ENCODE peak calls at places on chromosomes 5 and 9, in seven cellular contexts. Y, V, X, B, Q, D and C are unnamed samples.
A peak's percentile ranks its signal among the peaks of the same experiment; 100 is the strongest.

GRCh38 chr9:27440888-27441740 is 83.0 kb upstream of the IFNK start:
- DNase-seq in Y (no peak), V (no peak), X (no peak), B (no peak), Q (no peak), D (no peak), C (no peak)

GRCh38 chr5:80780761-80781285 is 126.0 kb upstream of the DHFR start:
- DNase-seq in Y (no peak), V (no peak), X (no peak), B (no peak), Q (no peak), D (no peak), C (no peak)

GRCh38 chr5:181052526-181052927 is 12.5 kb downstream of the BTNL9 start:
- DNase-seq in Y (no peak), V (no peak), X (no peak), B (no peak), Q (no peak), D (no peak), C (no peak)

GRCh38 chr5:141084487-141084989 is 9.9 kb upstream of the PCDHB2 start:
- DNase-seq in Y (peak; percentile 2), V (peak; percentile 56), X (peak; percentile 42), B (peak; percentile 58), Q (peak; percentile 86), D (peak; percentile 53), C (peak; percentile 20)

GRCh38 chr5:54317511-54318260 is 7.3 kb upstream of the ARL15 start:
- DNase-seq in Y (no peak), V (no peak), X (no peak), B (no peak), Q (no peak), D (no peak), C (no peak)

GRCh38 chr9:35226685-35227084 is 64.9 kb downstream of the UNC13B start:
- DNase-seq in Y (no peak), V (no peak), X (no peak), B (no peak), Q (no peak), D (no peak), C (no peak)

GRCh38 chr5:1416856-1417469 is 28.3 kb downstream of the SLC6A3 start:
- DNase-seq in Y (no peak), V (peak; percentile 2), X (no peak), B (no peak), Q (no peak), D (no peak), C (no peak)

GRCh38 chr5:96821260-96821916 is 13.6 kb upstream of the ERAP1 start:
- DNase-seq in Y (no peak), V (no peak), X (no peak), B (no peak), Q (no peak), D (no peak), C (no peak)

GRCh38 chr5:178273665-178274541 is 41.3 kb upstream of the PHYKPL start:
- DNase-seq in Y (no peak), V (no peak), X (peak; percentile 69), B (no peak), Q (no peak), D (no peak), C (no peak)

GRCh38 chr5:44546283-44546682 is 157.1 kb upstream of the FGF10 start:
- DNase-seq in Y (no peak), V (no peak), X (no peak), B (no peak), Q (no peak), D (no peak), C (no peak)

GRCh38 chr5:123391009-123391408 is 32.2 kb downstream of the CEP120 start:
- DNase-seq in Y (no peak), V (no peak), X (no peak), B (no peak), Q (no peak), D (no peak), C (no peak)

GRCh38 chr5:123389794-123390193 is 33.4 kb downstream of the CEP120 start:
- DNase-seq in Y (no peak), V (no peak), X (no peak), B (no peak), Q (no peak), D (no peak), C (no peak)

GRCh38 chr5:123382252-123382651 is 41.0 kb downstream of the CEP120 start:
- DNase-seq in Y (no peak), V (no peak), X (no peak), B (no peak), Q (no peak), D (no peak), C (no peak)

GRCh38 chr5:123387313-123387712 is 35.9 kb downstream of the CEP120 start:
- DNase-seq in Y (no peak), V (no peak), X (no peak), B (no peak), Q (no peak), D (no peak), C (no peak)
- H3K36me3 ChIP-seq in Y (peaks cover 32% of the 10 kb centered on the region), V (peaks cover 6% of the 10 kb centered on the region), X (peaks cover 70% of the 10 kb centered on the region), B (no peaks in the 10 kb centered on the region), Q (peaks cover 46% of the 10 kb centered on the region), D (no peaks in the 10 kb centered on the region), C (peaks cover 81% of the 10 kb centered on the region)

GRCh38 chr9:132645711-132646110 is 24.1 kb downstream of the DDX31 start:
- DNase-seq in Y (no peak), V (no peak), X (no peak), B (no peak), Q (no peak), D (no peak), C (no peak)

GRCh38 chr9:132646726-132647125 is 23.1 kb downstream of the DDX31 start:
- DNase-seq in Y (no peak), V (no peak), X (no peak), B (no peak), Q (no peak), D (no peak), C (no peak)

GRCh38 chr9:132644251-132644650 is 25.5 kb downstream of the DDX31 start:
- DNase-seq in Y (no peak), V (no peak), X (no peak), B (no peak), Q (peak; percentile 11), D (no peak), C (no peak)

GRCh38 chr9:132647355-132647754 is 22.4 kb downstream of the DDX31 start:
- DNase-seq in Y (no peak), V (no peak), X (no peak), B (no peak), Q (peak; percentile 56), D (no peak), C (no peak)

DNA sequence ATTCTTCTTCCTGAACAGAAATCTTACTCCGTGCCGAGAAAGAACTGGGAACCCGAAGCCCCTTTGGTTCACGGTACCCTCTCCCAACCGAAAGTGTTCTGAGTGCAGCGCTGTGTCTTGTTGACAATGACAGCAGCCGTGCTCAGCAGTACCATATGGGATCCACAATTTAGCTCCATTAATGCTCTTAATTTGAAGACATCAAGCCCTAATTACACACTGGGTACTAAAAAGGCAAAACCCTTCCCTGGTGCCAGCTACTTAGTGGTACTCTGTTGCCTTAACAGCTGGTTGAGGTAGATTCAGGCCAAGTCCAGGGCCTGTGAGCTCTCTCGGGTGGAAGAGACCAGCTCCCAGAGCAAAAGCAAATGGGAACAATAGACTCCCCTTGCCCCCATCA is 24.5 kb downstream of the DDX31 start:
- DNase-seq in Y (no peak), V (no peak), X (no peak), B (no peak), Q (no peak), D (no peak), C (no peak)
- H3K36me3 ChIP-seq in Y (peaks cover 52% of the 10 kb centered on the region), V (peaks cover 19% of the 10 kb centered on the region), X (peaks cover 95% of the 10 kb centered on the region), B (no peaks in the 10 kb centered on the region), Q (peaks cover 95% of the 10 kb centered on the region), D (peaks cover 24% of the 10 kb centered on the region), C (peaks cover 6% of the 10 kb centered on the region)

DNA sequence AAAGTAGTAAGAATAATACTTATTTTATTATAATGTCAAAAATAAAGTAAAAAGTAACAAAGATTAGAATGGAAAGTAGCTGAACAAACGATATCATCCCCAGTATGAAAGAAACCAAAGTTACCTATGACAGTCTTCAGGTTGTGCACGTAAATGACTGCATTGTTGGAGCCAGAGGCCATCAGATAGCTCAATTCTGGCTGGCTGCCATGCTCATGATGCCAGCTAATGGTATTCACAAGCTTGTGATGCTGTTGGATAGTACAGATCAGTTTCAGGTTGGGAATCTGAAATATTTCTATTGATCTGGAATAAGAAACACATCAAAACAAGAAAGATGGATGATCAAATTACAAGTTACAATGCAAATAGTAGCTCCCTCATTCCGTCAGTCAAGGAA is 21.1 kb downstream of the GEMIN5 start:
- DNase-seq in Y (no peak), V (no peak), X (no peak), B (no peak), Q (no peak), D (no peak), C (no peak)
- H3K36me3 ChIP-seq in Y (peaks cover 36% of the 10 kb centered on the region), V (peaks cover 23% of the 10 kb centered on the region), X (peaks cover 95% of the 10 kb centered on the region), B (no peaks in the 10 kb centered on the region), Q (peaks cover 82% of the 10 kb centered on the region), D (peaks cover 51% of the 10 kb centered on the region), C (peaks cover 9% of the 10 kb centered on the region)

GRCh38 chr5:40826778-40827478 is 8.1 kb downstream of the RPL37 start:
- DNase-seq in Y (no peak), V (no peak), X (no peak), B (no peak), Q (no peak), D (no peak), C (no peak)
- H3K36me3 ChIP-seq in Y (peaks cover 52% of the 10 kb centered on the region), V (peaks cover 26% of the 10 kb centered on the region), X (peaks cover 69% of the 10 kb centered on the region), B (no peaks in the 10 kb centered on the region), Q (peaks cover 66% of the 10 kb centered on the region), D (peaks cover 40% of the 10 kb centered on the region), C (peaks cover 19% of the 10 kb centered on the region)

GRCh38 chr9:134046894-134047681 is 20.7 kb downstream of the BRD3 start:
- DNase-seq in Y (no peak), V (no peak), X (no peak), B (no peak), Q (no peak), D (no peak), C (no peak)

GRCh38 chr9:134047868-134048581 is 19.8 kb downstream of the BRD3 start:
- DNase-seq in Y (no peak), V (no peak), X (no peak), B (no peak), Q (no peak), D (no peak), C (no peak)

GRCh38 chr9:134049236-134049635 is 18.6 kb downstream of the BRD3 start:
- DNase-seq in Y (no peak), V (peak; percentile 84), X (no peak), B (peak; percentile 79), Q (no peak), D (no peak), C (no peak)

GRCh38 chr9:134049772-134050588 is 17.8 kb downstream of the BRD3 start:
- DNase-seq in Y (no peak), V (no peak), X (no peak), B (no peak), Q (no peak), D (no peak), C (no peak)

DNA sequence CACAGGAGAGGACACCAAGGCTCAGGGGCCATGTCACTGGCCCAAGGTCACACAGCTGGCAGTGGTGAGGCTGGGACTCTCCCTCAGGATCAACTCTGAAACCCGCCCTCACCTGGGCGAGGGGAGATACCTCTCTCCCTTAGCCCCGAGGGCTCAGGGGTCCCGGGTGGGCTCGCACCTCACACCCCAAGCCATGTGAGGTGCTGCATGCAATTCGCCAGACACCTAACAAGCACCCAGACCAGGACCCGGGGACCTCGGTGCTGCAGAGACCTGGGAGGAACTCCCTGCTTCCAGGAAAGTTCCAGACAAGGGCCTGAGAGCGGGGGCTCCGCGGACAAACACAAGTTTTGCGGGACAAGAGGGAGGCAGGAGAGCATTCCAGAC is 19.3 kb downstream of the BRD3 start:
- DNase-seq in Y (no peak), V (no peak), X (no peak), B (no peak), Q (no peak), D (no peak), C (no peak)
- H3K36me3 ChIP-seq in Y (peaks cover 43% of the 10 kb centered on the region), V (peaks cover 18% of the 10 kb centered on the region), X (peaks cover 99% of the 10 kb centered on the region), B (no peaks in the 10 kb centered on the region), Q (peaks cover 92% of the 10 kb centered on the region), D (no peaks in the 10 kb centered on the region), C (peaks cover 100% of the 10 kb centered on the region)